ENCODE peak calls at places on chromosome 18, in five cellular contexts. J is lung, D is sigmoid colon, S is PC-3, E is lower lobe of right lung. W is an unnamed sample.

GRCh38 chr18:35949090-35949489 is 23.4 kb upstream of the RMP24 start:
- DNase-seq in J (peak; percentile 4), D (no peak), S (no peak), E (no peak), W (no peak)

GRCh38 chr18:36724591-36725001 is 104.2 kb downstream of the TPGS2 start:
- DNase-seq in J (no peak), D (no peak), S (no peak), E (no peak), W (no peak)

GRCh38 chr18:61575419-61575818 is 242.2 kb downstream of the CDH20 start:
- DNase-seq in J (no peak), D (no peak), S (no peak), E (no peak), W (no peak)

GRCh38 chr18:6776193-6776592 is 46.7 kb downstream of the ARHGAP28 start:
- DNase-seq in J (no peak), D (no peak), S (no peak), E (no peak), W (no peak)

GRCh38 chr18:49161627-49162026 is 210.9 kb upstream of the SMAD7 start:
- DNase-seq in J (no peak), D (no peak), S (no peak), E (no peak), W (no peak)

GRCh38 chr18:24914148-24914525 is 437.8 kb downstream of the ZNF521 start:
- DNase-seq in J (no peak), D (no peak), S (no peak), E (no peak), W (no peak)

GRCh38 chr18:35982404-35983114 is 10.1 kb downstream of the RMP24 start:
- DNase-seq in J (no peak), D (no peak), S (no peak), E (no peak), W (no peak)

GRCh38 chr18:30929718-30930117 is 112.8 kb downstream of the DSC3 start:
- DNase-seq in J (no peak), D (no peak), S (no peak), E (no peak), W (no peak)

GRCh38 chr18:33316146-33316587 is 124.4 kb downstream of the CCDC178 start:
- DNase-seq in J (no peak), D (no peak), S (no peak), E (no peak), W (no peak)

DNA sequence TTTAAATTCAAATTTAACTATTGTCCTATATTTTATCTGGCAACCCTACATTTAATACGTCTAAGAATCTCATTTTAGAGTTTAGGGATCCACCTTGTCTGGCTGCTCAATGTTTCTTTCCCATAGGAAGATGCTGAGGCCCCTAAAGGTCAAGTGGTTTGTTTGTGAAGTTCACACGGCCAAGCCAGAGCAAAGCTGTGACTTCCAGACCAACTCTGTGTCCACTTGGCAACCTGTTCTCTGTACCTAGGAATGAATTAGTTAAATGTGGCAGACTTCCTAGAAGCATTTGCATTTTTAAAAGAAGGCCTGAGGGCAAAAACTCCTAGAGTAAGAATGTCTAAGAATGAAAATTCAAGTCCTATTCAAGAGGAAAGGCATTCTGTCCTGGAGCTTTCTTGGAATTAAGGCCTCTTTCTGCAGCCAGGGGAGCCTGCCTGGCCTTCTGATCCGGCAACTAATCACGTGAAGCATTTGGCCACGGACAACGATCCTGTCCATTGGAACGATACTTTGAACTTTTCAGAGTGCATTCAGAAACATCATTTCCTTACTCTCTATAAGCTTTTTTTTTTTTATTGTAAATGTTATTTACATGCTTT is 155.0 kb downstream of the SETBP1 start:
- DNase-seq in J (no peak), D (peak; percentile 81), S (no peak), E (no peak), W (no peak)
- TF ChIP-seq CTCF in J (no peak), D (no peak), S (no peak), E (no peak), W (no peak)

DNA sequence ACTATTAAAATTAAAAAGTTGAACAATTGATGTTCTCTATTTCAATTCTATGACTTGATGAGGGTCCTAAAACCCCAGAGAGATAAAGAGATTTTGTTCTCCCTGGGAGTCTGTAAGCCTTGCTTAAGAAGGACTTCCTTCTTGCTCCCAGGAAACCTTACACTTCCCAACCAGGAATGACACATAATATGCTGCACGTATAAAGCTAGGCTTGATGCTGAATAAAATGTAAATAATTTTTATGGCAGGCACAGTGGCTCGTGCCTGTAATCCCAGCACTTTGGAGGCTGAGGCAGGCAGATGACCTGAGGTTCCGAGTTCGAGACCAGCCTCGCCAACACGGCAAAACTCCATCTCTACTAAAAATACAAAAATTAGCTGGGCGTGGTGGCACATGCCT is 27.8 kb downstream of the SPIRE1 start:
- DNase-seq in J (no peak), D (no peak), S (peak; percentile 77), E (no peak), W (no peak)
- H3K27ac ChIP-seq in J (no peak overlapping the region), D (no peak overlapping the region), S (peak overlapping the region; percentile 76), E (no peak overlapping the region), W (no peak overlapping the region)

GRCh38 chr18:3297025-3297984 is 35.4 kb downstream of the MYL12B start:
- DNase-seq in J (peak; percentile 96), D (peak; percentile 88), S (peak; percentile 99), E (peak; percentile 93), W (peak; percentile 80)
- TF ChIP-seq CTCF in J (peak; percentile 65), D (no peak), S (peak; percentile 94), E (peak; percentile 55), W (peak; percentile 24)

GRCh38 chr18:58896268-58896667 is 31.6 kb downstream of the ZNF532 start:
- DNase-seq in J (no peak), D (no peak), S (no peak), E (no peak), W (no peak)

GRCh38 chr18:58895385-58895784 is 30.7 kb downstream of the ZNF532 start:
- DNase-seq in J (no peak), D (no peak), S (no peak), E (no peak), W (no peak)

GRCh38 chr18:58896734-58897508 is 32.2 kb downstream of the ZNF532 start:
- DNase-seq in J (no peak), D (no peak), S (no peak), E (no peak), W (no peak)

GRCh38 chr18:58893388-58894099 is 28.9 kb downstream of the ZNF532 start:
- DNase-seq in J (no peak), D (no peak), S (peak; percentile 71), E (no peak), W (no peak)

DNA sequence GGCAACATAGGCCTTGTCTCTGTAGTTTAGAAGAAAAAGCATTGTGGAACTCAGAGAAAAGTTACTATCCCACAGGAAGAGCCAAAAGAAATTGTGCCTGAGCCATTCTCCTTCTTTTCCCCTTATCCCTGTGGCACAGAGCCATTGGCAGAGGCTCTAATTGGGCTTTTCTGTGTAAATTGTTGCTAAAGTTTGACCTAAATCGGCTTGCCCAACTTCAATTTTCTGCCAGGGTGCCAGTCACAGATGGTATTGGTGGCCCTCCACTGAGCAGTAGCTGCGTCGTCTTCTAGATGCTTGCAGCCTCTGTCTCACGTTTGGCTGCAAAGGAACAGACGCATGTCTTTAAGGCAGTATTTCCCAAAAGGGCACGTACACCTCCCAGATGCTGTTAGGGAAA is 30.3 kb downstream of the ZNF532 start:
- DNase-seq in J (no peak), D (no peak), S (no peak), E (no peak), W (no peak)
- H3K27ac ChIP-seq in J (no peak overlapping the region), D (no peak overlapping the region), S (no peak overlapping the region), E (no peak overlapping the region), W (peak overlapping the region; percentile 62)

GRCh38 chr18:499351-500229 is 911 bp downstream of the COLEC12 start:
- DNase-seq in J (peak; percentile 31), D (peak; percentile 65), S (peak; percentile 52), E (peak; percentile 61), W (peak; percentile 38)

GRCh38 chr18:500556-501405 is at the start of gene COLEC12:
- DNase-seq in J (peak; percentile 31), D (peak; percentile 66), S (no peak), E (peak; percentile 75), W (peak; percentile 20)

GRCh38 chr18:498901-499300 is 1.6 kb downstream of the COLEC12 start:
- DNase-seq in J (no peak), D (no peak), S (no peak), E (no peak), W (no peak)

GRCh38 chr18:501406-501714 is 859 bp upstream of the COLEC12 start:
- DNase-seq in J (no peak), D (no peak), S (no peak), E (no peak), W (no peak)

GRCh38 chr18:500230-500555 is 308 bp downstream of the COLEC12 start:
- DNase-seq in J (no peak), D (peak; percentile 62), S (no peak), E (no peak), W (no peak)
- TF ChIP-seq CTCF in J (no peak), D (no peak), S (no peak), E (peak; percentile 23), W (no peak)

DNA sequence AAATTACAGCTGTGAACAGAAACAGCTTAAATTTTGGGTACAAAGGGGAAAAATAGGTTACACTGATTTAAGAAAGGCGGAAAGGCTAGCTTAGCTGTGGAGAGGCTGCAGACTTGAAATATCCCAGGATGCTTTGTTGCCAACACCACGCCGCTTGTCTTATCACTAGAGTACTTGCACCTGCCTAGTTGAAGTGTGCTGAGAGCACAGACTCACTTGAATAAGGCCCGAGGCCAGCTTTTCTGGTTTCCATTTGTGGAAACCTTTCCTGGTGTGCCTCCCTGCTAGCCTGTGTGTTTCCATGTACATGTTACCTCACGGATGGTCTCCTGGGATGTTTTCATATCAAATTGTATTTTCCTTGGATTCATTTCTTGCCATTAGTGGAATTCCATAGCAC is 3.2 kb downstream of the CABLES1 start:
- DNase-seq in J (peak; percentile 80), D (no peak), S (no peak), E (peak; percentile 66), W (no peak)
- H3K27ac ChIP-seq in J (no peak overlapping the region), D (no peak overlapping the region), S (no peak overlapping the region), E (no peak overlapping the region), W (no peak overlapping the region)

GRCh38 chr18:79517322-79517721 is 121.6 kb downstream of the NFATC1 start:
- DNase-seq in J (no peak), D (no peak), S (no peak), E (no peak), W (no peak)
- TF ChIP-seq CTCF in J (no peak), D (no peak), S (no peak), E (no peak), W (no peak)

GRCh38 chr18:66728951-66729350 is 125.1 kb upstream of the CDH19 start:
- DNase-seq in J (no peak), D (no peak), S (no peak), E (no peak), W (no peak)
- H3K27ac ChIP-seq in J (peak overlapping the region; percentile 33), D (peak overlapping the region; percentile 23), S (no peak overlapping the region), E (no peak overlapping the region), W (no peak overlapping the region)

W was measured in prostate gland.